ENCODE peak calls at places on chromosomes 12 and 14, in eight cellular contexts. E is skeletal muscle cell; V is left lobe of liver; X is kidney glomerular epithelial cell; A is fibroblast of the aortic adventitia; I is left ventricle myocardium inferior; Z is CD8-positive, alpha-beta memory T cell; J is stromal cell of bone marrow. U is an unnamed sample.

GRCh38 chr12:101459642-101460346 is 15.3 kb upstream of the SPIC start:
- DNase-seq in E (no peak), X (no peak), A (peak), I (no peak), Z (no peak), J (peak), V (no peak), U (peak)

GRCh38 chr14:67517083-67517482 is 16.0 kb upstream of the PLEKHH1 start:
- DNase-seq in J (no peak), X (no peak), I (peak), E (no peak), V (peak), A (peak), Z (no peak), U (peak)

GRCh38 chr12:56487448-56488040 is 417 bp downstream of the GLS2 start:
- DNase-seq in V (peak), X (no peak), J (no peak), E (no peak), I (no peak), Z (peak), A (no peak), U (no peak)

GRCh38 chr12:93518725-93519124 is 51.4 kb downstream of the MRPL42 start:
- DNase-seq in X (no peak), V (no peak), A (peak), I (no peak), J (peak), E (peak), Z (no peak), U (peak)

GRCh38 chr12:68259318-68259940 is 6.0 kb upstream of the IL22 start:
- DNase-seq in X (peak), Z (peak), J (no peak), V (no peak), A (peak), I (no peak), E (peak), U (peak)

GRCh38 chr14:81323621-81324400 is 76.3 kb downstream of the STON2 start:
- DNase-seq in Z (no peak), I (no peak), A (no peak), J (no peak), E (no peak), V (no peak), X (peak), U (peak)

GRCh38 chr14:51302319-51303030 is 62.4 kb downstream of the TMX1 start:
- DNase-seq in I (no peak), Z (no peak), A (no peak), X (no peak), J (no peak), E (no peak), V (no peak), U (peak)

GRCh38 chr12:57852195-57852594 is 5.7 kb upstream of the CTDSP2 start:
- DNase-seq in X (no peak), J (no peak), Z (no peak), E (no peak), V (no peak), I (peak), A (no peak), U (no peak)

GRCh38 chr14:37270629-37271028 is 72.9 kb downstream of the MIPOL1 start:
- DNase-seq in E (no peak), X (no peak), Z (no peak), A (no peak), J (no peak), V (no peak), I (no peak), U (no peak)

GRCh38 chr12:124665516-124665915 is 98.1 kb upstream of the NCOR2 start:
- DNase-seq in I (no peak), J (no peak), X (no peak), V (no peak), Z (no peak), E (no peak), A (peak), U (peak)

GRCh38 chr12:67425394-67425793 is 156.2 kb downstream of the CAND1 start:
- DNase-seq in V (no peak), A (no peak), E (no peak), Z (no peak), J (no peak), X (no peak), I (no peak), U (peak)